ENCODE peak calls at places on chromosomes 12 and 14, in four cellular contexts. W is anterior cingulate cortex, Z is fibroblast of the aortic adventitia, U is hippocampal formation. S is an unnamed sample.

GRCh38 chr12:57236224-57236924 is 6.9 kb downstream of the SHMT2 start:
- DNase-seq in U (no peak), Z (no peak), W (no peak), S (no peak)

GRCh38 chr12:78470354-78471195 is 394.0 kb upstream of the SYT1 start:
- DNase-seq in W (no peak), U (peak), Z (peak), S (peak)

GRCh38 chr14:73616831-73617230 is 4.5 kb downstream of the ACOT6 start:
- DNase-seq in U (no peak), Z (no peak), W (no peak), S (no peak)

GRCh38 chr12:48999371-49000131 is at the start of gene DDN:
- DNase-seq in U (no peak), W (peak), Z (no peak), S (peak)

GRCh38 chr12:52798671-52799497 is 3.0 kb upstream of the KRT3 start:
- DNase-seq in Z (no peak), U (no peak), W (no peak), S (no peak)

GRCh38 chr14:90137807-90138206 is 76.0 kb downstream of the KCNK13 start:
- DNase-seq in W (no peak), Z (peak), U (no peak), S (no peak)

GRCh38 chr14:50342211-50343080 is 30.3 kb downstream of the DMAC2L start:
- DNase-seq in Z (peak), U (peak), W (peak), S (no peak)

GRCh38 chr14:91350813-91351507 is 66.7 kb downstream of the CCDC88C start:
- DNase-seq in U (no peak), W (no peak), Z (no peak), S (peak)

GRCh38 chr12:118714051-118714460 is 267.3 kb upstream of the SRRM4 start:
- DNase-seq in W (no peak), Z (no peak), U (peak), S (peak)

GRCh38 chr12:25058619-25059018 is 109.7 kb upstream of the BCAT1 start:
- DNase-seq in U (no peak), W (no peak), Z (no peak), S (no peak)

GRCh38 chr12:45416161-45416560 is 200.3 kb downstream of the ANO6 start:
- DNase-seq in Z (peak), U (no peak), W (no peak), S (no peak)

S was measured in RPMI8226.